ENCODE peak calls at places on chromosomes 7 and 10, in nine cellular contexts. S is PC-3, A is uterus, T is heart left ventricle, E is aorta, V is neuronal stem cell, D is NT2/D1, B is spleen, W is sigmoid colon. R is an unnamed sample.

GRCh38 chr10:122164815-122165491 is 106.1 kb upstream of the BTBD16 start:
- DNase-seq in V (no peak), E (no peak), T (no peak), S (no peak), W (no peak), A (no peak), D (no peak), B (no peak), R (no peak)

GRCh38 chr10:47245731-47246350 is 54.2 kb upstream of the GDF10 start:
- DNase-seq in T (no peak), W (peak; percentile 19), D (no peak), B (peak; percentile 58), S (no peak), E (no peak), A (no peak), V (no peak), R (no peak)

GRCh38 chr7:133015879-133016278 is 66.0 kb downstream of the CHCHD3 start:
- DNase-seq in E (no peak), D (no peak), W (no peak), A (no peak), T (no peak), S (no peak), B (no peak), V (no peak), R (no peak)

GRCh38 chr7:43847496-43847895 is 21.8 kb downstream of the MRPS24 start:
- DNase-seq in D (no peak), A (no peak), T (no peak), S (peak; percentile 60), B (no peak), E (no peak), W (no peak), V (no peak), R (no peak)

GRCh38 chr7:120718361-120718760 is 139.6 kb downstream of the TSPAN12 start:
- DNase-seq in S (no peak), T (no peak), V (no peak), B (no peak), A (no peak), W (no peak), E (no peak), D (no peak), R (no peak)

GRCh38 chr10:82377608-82378007 is 502.6 kb downstream of the NRG3 start:
- DNase-seq in S (no peak), W (no peak), D (no peak), A (no peak), E (no peak), T (no peak), B (no peak), V (peak; percentile 8), R (peak; percentile 25)

GRCh38 chr7:494906-495305 is 24.7 kb downstream of the PDGFA start:
- DNase-seq in W (peak; percentile 38), A (no peak), B (peak; percentile 53), S (no peak), E (peak; percentile 37), T (no peak), D (no peak), V (no peak), R (peak; percentile 47)

GRCh38 chr7:121041516-121042148 is 53.1 kb downstream of the CPED1 start:
- DNase-seq in W (no peak), S (peak; percentile 49), E (no peak), D (no peak), B (no peak), T (no peak), V (no peak), A (no peak), R (no peak)

GRCh38 chr7:155257482-155258232 is 40.0 kb upstream of the INSIG1 start:
- DNase-seq in T (peak; percentile 83), D (no peak), W (peak; percentile 84), E (peak; percentile 85), B (no peak), V (no peak), A (peak; percentile 67), S (peak; percentile 38), R (peak; percentile 88)

GRCh38 chr7:40579401-40579800 is 444.6 kb downstream of the SUGCT start:
- DNase-seq in W (no peak), A (no peak), E (no peak), B (no peak), S (no peak), D (no peak), T (no peak), V (no peak), R (no peak)

GRCh38 chr7:650339-651031 is 76.0 kb upstream of the DNAAF5 start:
- DNase-seq in E (no peak), T (peak; percentile 92), D (no peak), V (no peak), B (no peak), S (no peak), A (no peak), W (no peak), R (peak; percentile 85)

GRCh38 chr10:96512524-96512991 is 1.2 kb downstream of the TLL2 start:
- DNase-seq in S (no peak), E (no peak), T (peak; percentile 38), A (peak; percentile 28), W (no peak), B (no peak), D (no peak), V (no peak), R (peak; percentile 25)

GRCh38 chr7:152136623-152137022 is 111.1 kb downstream of the GALNT11 start:
- DNase-seq in D (no peak), W (no peak), S (no peak), V (no peak), A (no peak), T (no peak), E (no peak), B (no peak), R (no peak)

GRCh38 chr10:33139191-33139646 is 181.2 kb upstream of the ITGB1 start:
- DNase-seq in A (no peak), E (no peak), B (no peak), T (no peak), S (no peak), D (no peak), W (no peak), V (no peak), R (no peak)

GRCh38 chr7:4233146-4233545 is 448.9 kb upstream of the FOXK1 start:
- DNase-seq in V (no peak), B (no peak), D (no peak), W (peak; percentile 36), T (no peak), S (no peak), E (no peak), A (no peak), R (no peak)

GRCh38 chr10:79096514-79096913 is 27.7 kb downstream of the ZMIZ1 start:
- DNase-seq in W (no peak), D (no peak), T (no peak), B (no peak), A (no peak), V (no peak), E (no peak), S (no peak), R (no peak)

GRCh38 chr10:79099898-79100448 is 31.2 kb downstream of the ZMIZ1 start:
- DNase-seq in V (no peak), A (no peak), D (no peak), T (no peak), B (no peak), W (no peak), S (no peak), E (no peak), R (no peak)

GRCh38 chr10:79098061-79098460 is 29.3 kb downstream of the ZMIZ1 start:
- DNase-seq in W (no peak), E (no peak), B (peak; percentile 71), S (no peak), T (no peak), D (no peak), V (no peak), A (no peak), R (no peak)

GRCh38 chr10:79097021-79097695 is 28.4 kb downstream of the ZMIZ1 start:
- DNase-seq in A (no peak), W (no peak), B (no peak), T (peak; percentile 61), V (no peak), D (no peak), E (no peak), S (no peak), R (no peak)

GRCh38 chr10:79098596-79099015 is 29.8 kb downstream of the ZMIZ1 start:
- DNase-seq in S (no peak), D (no peak), W (no peak), V (no peak), A (no peak), T (no peak), B (no peak), E (no peak), R (no peak)
- H3K4me1 ChIP-seq in S (peaks cover 18% of the 10 kb centered on the region), D (peaks cover 33% of the 10 kb centered on the region), W (peaks cover 100% of the 10 kb centered on the region), V (peaks cover 13% of the 10 kb centered on the region), A (peaks cover 62% of the 10 kb centered on the region), T (peaks cover 99% of the 10 kb centered on the region), B (peaks cover 73% of the 10 kb centered on the region), E (no peaks in the 10 kb centered on the region), R (peaks cover 67% of the 10 kb centered on the region)

GRCh38 chr7:126774077-126774476 is 478.7 kb downstream of the GRM8 start:
- DNase-seq in D (no peak), B (no peak), A (no peak), V (no peak), S (no peak), W (no peak), T (no peak), E (no peak), R (no peak)
- H3K4me3 ChIP-seq in D (no peak overlapping the region), B (no peak overlapping the region), A (no peak overlapping the region), V (no peak overlapping the region), S (no peak overlapping the region), W (no peak overlapping the region), T (no peak overlapping the region), E (no peak overlapping the region), R (no peak overlapping the region)

GRCh38 chr10:109358325-109358724 is 565.0 kb downstream of the XPNPEP1 start:
- DNase-seq in V (no peak), E (no peak), S (no peak), D (no peak), W (no peak), B (no peak), A (no peak), T (no peak), R (no peak)
- H3K9me3 ChIP-seq in V (no peaks in the 10 kb centered on the region), E (no peaks in the 10 kb centered on the region), S (no peaks in the 10 kb centered on the region), D (no peaks in the 10 kb centered on the region), W (no peaks in the 10 kb centered on the region), B (no peaks in the 10 kb centered on the region), A (no peaks in the 10 kb centered on the region), T (no peaks in the 10 kb centered on the region), R (no peaks in the 10 kb centered on the region)

GRCh38 chr10:132432176-132432540 is 35.2 kb downstream of the PWWP2B start:
- DNase-seq in E (no peak), A (no peak), V (no peak), D (no peak), W (no peak), T (no peak), S (no peak), B (peak; percentile 74), R (no peak)
- H3K4me1 ChIP-seq in E (no peaks in the 10 kb centered on the region), A (no peaks in the 10 kb centered on the region), V (peaks cover 9% of the 10 kb centered on the region), D (peaks cover 4% of the 10 kb centered on the region), W (no peaks in the 10 kb centered on the region), T (no peaks in the 10 kb centered on the region), S (no peaks in the 10 kb centered on the region), B (peaks cover 9% of the 10 kb centered on the region), R (no peaks in the 10 kb centered on the region)

DNA sequence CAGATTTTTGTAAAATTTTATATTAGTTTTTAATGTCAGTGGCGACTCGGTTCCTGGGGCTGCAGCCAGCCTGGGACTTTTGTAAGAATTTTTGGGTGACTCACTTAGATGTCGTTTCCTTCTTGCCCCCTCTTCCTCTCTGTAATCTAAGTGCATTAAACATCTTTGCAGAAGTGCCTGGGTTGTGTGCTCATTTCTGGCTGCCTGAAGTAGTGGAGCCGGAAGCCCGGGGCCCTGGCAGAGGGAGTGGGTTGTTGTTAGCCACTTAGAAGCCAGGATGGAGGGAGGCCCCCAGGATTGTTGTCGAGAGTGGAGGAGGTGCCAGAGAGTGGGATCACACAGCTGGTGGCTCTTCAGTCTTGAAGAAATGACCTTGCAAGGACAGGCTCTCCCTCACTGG is 11.0 kb upstream of the TRIM8 start:
- DNase-seq in S (peak; percentile 26), W (no peak), A (no peak), D (no peak), E (peak; percentile 79), T (peak; percentile 57), B (peak; percentile 84), V (no peak), R (peak; percentile 83)
- H3K4me3 ChIP-seq in S (no peak overlapping the region), W (no peak overlapping the region), A (no peak overlapping the region), D (no peak overlapping the region), E (no peak overlapping the region), T (no peak overlapping the region), B (no peak overlapping the region), V (no peak overlapping the region), R (no peak overlapping the region)

R was measured in right cardiac atrium.